ENCODE peak calls at places on chromosomes 5 and 9, in four cellular contexts. B is GM23248, Z is testis, O is A549. W is an unnamed sample. For H3K9me3, the result is how much of the 10 kb centered on the place peaks cover.

GRCh38 chr9:14866200-14866749 is 44.0 kb downstream of the FREM1 start:
- DNase-seq in Z (no peak), O (no peak), B (no peak), W (no peak)

GRCh38 chr5:79837707-79838620 is 148.3 kb downstream of the CMYA5 start:
- DNase-seq in B (no peak), Z (no peak), O (no peak), W (no peak)

GRCh38 chr5:131224387-131225191 is 39.3 kb upstream of the CDC42SE2 start:
- DNase-seq in Z (peak), O (no peak), B (no peak), W (no peak)

GRCh38 chr9:108766786-108767185 is 89.0 kb downstream of the ACTL7B start:
- DNase-seq in Z (no peak), B (no peak), O (no peak), W (no peak)

GRCh38 chr5:97243352-97243751 is 60.3 kb upstream of the RIOK2 start:
- DNase-seq in Z (no peak), O (no peak), B (no peak), W (no peak)

GRCh38 chr9:81622471-81623245 is 66.7 kb downstream of the TLE1 start:
- DNase-seq in O (no peak), B (no peak), Z (no peak), W (no peak)

GRCh38 chr9:127963359-127964064 is 17.3 kb downstream of the EEIG1 start:
- DNase-seq in B (no peak), O (no peak), Z (peak), W (no peak)

GRCh38 chr9:69877852-69878507 is 57.4 kb downstream of the CFAP95 start:
- DNase-seq in B (peak), O (peak), Z (no peak), W (no peak)

GRCh38 chr9:105911104-105911911 is 217.0 kb downstream of the TMEM38B start:
- DNase-seq in O (peak), B (no peak), Z (no peak), W (no peak)

GRCh38 chr5:3217114-3217513 is 378.5 kb upstream of the IRX1 start:
- DNase-seq in B (no peak), Z (no peak), O (no peak), W (no peak)
- H3K9me3 ChIP-seq in B (under half), Z (under half), O (under half), W (under half)

GRCh38 chr5:178984145-178985072 is 10.7 kb downstream of the GRM6 start:
- DNase-seq in Z (no peak), O (no peak), B (no peak), W (no peak)
- H3K9me3 ChIP-seq in Z (under half), O (under half), B (under half), W (under half)

GRCh38 chr5:66467564-66467963 is 128.6 kb upstream of the MAST4 start:
- DNase-seq in Z (no peak), O (no peak), B (no peak), W (no peak)
- H3K9me3 ChIP-seq in Z (under half), O (under half), B (under half), W (under half)

DNA sequence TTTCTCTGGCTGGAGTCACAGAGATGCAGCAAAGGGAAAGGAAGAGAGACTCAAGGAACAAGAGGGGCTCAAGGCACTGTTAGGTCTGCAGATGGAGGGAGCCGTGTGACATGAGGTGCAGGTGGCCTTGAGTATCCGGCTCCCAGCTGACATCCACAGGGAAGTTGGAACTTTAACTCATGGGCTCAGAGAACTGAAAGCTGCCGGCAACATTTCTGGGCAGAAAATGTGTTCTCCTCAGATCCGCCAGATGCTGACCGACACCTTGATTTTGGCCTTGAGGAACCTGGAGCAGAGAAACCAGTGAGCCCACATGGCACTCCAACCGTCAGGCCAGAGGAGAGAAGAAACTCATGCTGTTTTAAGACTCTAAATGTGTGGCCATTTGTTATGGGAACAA is 258.1 kb upstream of the IRX2 start:
- DNase-seq in O (no peak), Z (no peak), B (no peak), W (no peak)
- H3K9me3 ChIP-seq in O (under half), Z (under half), B (under half), W (under half)

GRCh38 chr9:40913928-40914673 is 214.4 kb downstream of the FOXD4L6 start:
- DNase-seq in Z (no peak), O (no peak), B (no peak), W (no peak)

GRCh38 chr9:40913096-40913719 is 215.3 kb downstream of the FOXD4L6 start:
- DNase-seq in Z (no peak), O (no peak), B (no peak), W (no peak)

GRCh38 chr9:40911647-40912046 is 216.8 kb downstream of the FOXD4L6 start:
- DNase-seq in O (no peak), Z (no peak), B (no peak), W (no peak)

GRCh38 chr9:40914772-40915659 is 213.5 kb downstream of the FOXD4L6 start:
- DNase-seq in O (no peak), Z (no peak), B (no peak), W (no peak)
- H3K9me3 ChIP-seq in O (half or more), Z (under half), B (under half), W (half or more)

DNA sequence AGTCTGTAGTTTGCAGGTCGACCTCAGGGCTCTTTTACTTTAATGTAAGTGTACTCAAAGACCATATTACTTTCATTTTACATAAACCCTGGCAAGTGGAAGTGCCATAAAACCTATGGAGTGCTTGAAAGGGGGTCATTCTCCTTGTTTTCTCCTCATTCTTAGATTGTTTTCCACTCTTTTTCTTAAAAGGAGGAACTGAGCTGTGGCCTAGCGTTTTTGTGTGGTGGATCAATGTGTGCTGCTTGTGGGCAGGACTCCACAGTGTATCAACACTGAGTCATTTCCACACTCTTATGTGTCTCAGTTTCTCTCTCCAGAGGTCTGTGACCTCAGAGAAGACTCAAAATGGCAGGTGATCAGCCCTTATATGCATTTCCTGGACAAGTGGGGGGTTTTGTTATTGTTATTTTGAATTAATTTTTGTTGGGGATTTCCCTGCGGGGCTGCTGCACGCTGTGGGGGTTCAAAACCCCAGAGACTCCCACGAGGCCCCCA is 516.1 kb upstream of the CDH10 start:
- DNase-seq in O (no peak), Z (no peak), B (no peak), W (no peak)
- H3K9me3 ChIP-seq in O (under half), Z (under half), B (under half), W (under half)

GRCh38 chr9:40909821-40910220 is 218.7 kb downstream of the FOXD4L6 start:
- DNase-seq in Z (no peak), O (no peak), B (no peak), W (no peak)
- H3K9me3 ChIP-seq in Z (under half), O (half or more), B (under half), W (half or more)

W was measured in T-helper 17 cell.